ENCODE peak calls at places on chromosomes 3 and 15, in ten cellular contexts. One of them, this sample, is unnamed.

GRCh38 chr3:159560214-159561004 is 428.2 kb upstream of the IL12A start:
- DNase-seq in fibroblast of the aortic adventitia: no peak
- DNase-seq in heart left ventricle: no peak
- DNase-seq in endothelial cell of umbilical vein: no peak
- DNase-seq in left ventricle myocardium inferior: no peak
- DNase-seq in fibroblast of pulmonary artery: peak
- DNase-seq in bronchial epithelial cell: no peak
- DNase-seq in body of pancreas: no peak
- DNase-seq in pancreas: no peak
- DNase-seq in left lung: no peak
- DNase-seq in this sample: no peak

GRCh38 chr15:96330450-96331140 is at the start of gene NR2F2:
- DNase-seq in fibroblast of the aortic adventitia: peak
- DNase-seq in heart left ventricle: peak
- DNase-seq in endothelial cell of umbilical vein: peak
- DNase-seq in left ventricle myocardium inferior: peak
- DNase-seq in fibroblast of pulmonary artery: peak
- DNase-seq in bronchial epithelial cell: peak
- DNase-seq in body of pancreas: peak
- DNase-seq in pancreas: peak
- DNase-seq in left lung: peak
- DNase-seq in this sample: peak

GRCh38 chr3:10390641-10391373 is 69.9 kb upstream of the SEC13 start:
- DNase-seq in fibroblast of the aortic adventitia: no peak
- DNase-seq in heart left ventricle: no peak
- DNase-seq in endothelial cell of umbilical vein: no peak
- DNase-seq in left ventricle myocardium inferior: no peak
- DNase-seq in fibroblast of pulmonary artery: no peak
- DNase-seq in bronchial epithelial cell: no peak
- DNase-seq in body of pancreas: no peak
- DNase-seq in pancreas: peak
- DNase-seq in left lung: peak
- DNase-seq in this sample: no peak

GRCh38 chr15:51132384-51133139 is 37.9 kb upstream of the TNFAIP8L3 start:
- DNase-seq in fibroblast of the aortic adventitia: peak
- DNase-seq in heart left ventricle: no peak
- DNase-seq in endothelial cell of umbilical vein: peak
- DNase-seq in left ventricle myocardium inferior: no peak
- DNase-seq in fibroblast of pulmonary artery: peak
- DNase-seq in bronchial epithelial cell: peak
- DNase-seq in body of pancreas: no peak
- DNase-seq in pancreas: no peak
- DNase-seq in left lung: no peak
- DNase-seq in this sample: peak

GRCh38 chr15:49908571-49909295 is 210.3 kb downstream of the ATP8B4 start:
- DNase-seq in fibroblast of the aortic adventitia: no peak
- DNase-seq in heart left ventricle: no peak
- DNase-seq in endothelial cell of umbilical vein: no peak
- DNase-seq in left ventricle myocardium inferior: no peak
- DNase-seq in fibroblast of pulmonary artery: no peak
- DNase-seq in bronchial epithelial cell: no peak
- DNase-seq in body of pancreas: no peak
- DNase-seq in pancreas: no peak
- DNase-seq in left lung: no peak
- DNase-seq in this sample: no peak

GRCh38 chr3:46705751-46706572 is 4.8 kb downstream of the TMIE start:
- DNase-seq in fibroblast of the aortic adventitia: peak
- DNase-seq in heart left ventricle: no peak
- DNase-seq in endothelial cell of umbilical vein: peak
- DNase-seq in left ventricle myocardium inferior: peak
- DNase-seq in fibroblast of pulmonary artery: peak
- DNase-seq in bronchial epithelial cell: peak
- DNase-seq in body of pancreas: no peak
- DNase-seq in pancreas: peak
- DNase-seq in left lung: peak
- DNase-seq in this sample: peak

GRCh38 chr3:158106773-158107461 is 697 bp upstream of the SHOX2 start:
- DNase-seq in fibroblast of the aortic adventitia: no peak
- DNase-seq in heart left ventricle: no peak
- DNase-seq in endothelial cell of umbilical vein: peak
- DNase-seq in left ventricle myocardium inferior: no peak
- DNase-seq in fibroblast of pulmonary artery: no peak
- DNase-seq in bronchial epithelial cell: no peak
- DNase-seq in body of pancreas: peak
- DNase-seq in pancreas: peak
- DNase-seq in left lung: peak
- DNase-seq in this sample: no peak

GRCh38 chr3:171353423-171353822 is 106.8 kb downstream of the TNIK start:
- DNase-seq in fibroblast of the aortic adventitia: no peak
- DNase-seq in heart left ventricle: no peak
- DNase-seq in endothelial cell of umbilical vein: no peak
- DNase-seq in left ventricle myocardium inferior: no peak
- DNase-seq in fibroblast of pulmonary artery: no peak
- DNase-seq in bronchial epithelial cell: peak
- DNase-seq in body of pancreas: no peak
- DNase-seq in pancreas: no peak
- DNase-seq in left lung: no peak
- DNase-seq in this sample: no peak

GRCh38 chr3:23949784-23950183 is 4.7 kb downstream of the NR1D2 start:
- DNase-seq in fibroblast of the aortic adventitia: no peak
- DNase-seq in heart left ventricle: peak
- DNase-seq in endothelial cell of umbilical vein: peak
- DNase-seq in left ventricle myocardium inferior: peak
- DNase-seq in fibroblast of pulmonary artery: no peak
- DNase-seq in bronchial epithelial cell: no peak
- DNase-seq in body of pancreas: peak
- DNase-seq in pancreas: peak
- DNase-seq in left lung: no peak
- DNase-seq in this sample: no peak

GRCh38 chr3:108804437-108804836 is 18.1 kb upstream of the TRAT1 start:
- DNase-seq in fibroblast of the aortic adventitia: no peak
- DNase-seq in heart left ventricle: no peak
- DNase-seq in endothelial cell of umbilical vein: no peak
- DNase-seq in left ventricle myocardium inferior: no peak
- DNase-seq in fibroblast of pulmonary artery: no peak
- DNase-seq in bronchial epithelial cell: no peak
- DNase-seq in body of pancreas: no peak
- DNase-seq in pancreas: no peak
- DNase-seq in left lung: no peak
- DNase-seq in this sample: no peak

DNA sequence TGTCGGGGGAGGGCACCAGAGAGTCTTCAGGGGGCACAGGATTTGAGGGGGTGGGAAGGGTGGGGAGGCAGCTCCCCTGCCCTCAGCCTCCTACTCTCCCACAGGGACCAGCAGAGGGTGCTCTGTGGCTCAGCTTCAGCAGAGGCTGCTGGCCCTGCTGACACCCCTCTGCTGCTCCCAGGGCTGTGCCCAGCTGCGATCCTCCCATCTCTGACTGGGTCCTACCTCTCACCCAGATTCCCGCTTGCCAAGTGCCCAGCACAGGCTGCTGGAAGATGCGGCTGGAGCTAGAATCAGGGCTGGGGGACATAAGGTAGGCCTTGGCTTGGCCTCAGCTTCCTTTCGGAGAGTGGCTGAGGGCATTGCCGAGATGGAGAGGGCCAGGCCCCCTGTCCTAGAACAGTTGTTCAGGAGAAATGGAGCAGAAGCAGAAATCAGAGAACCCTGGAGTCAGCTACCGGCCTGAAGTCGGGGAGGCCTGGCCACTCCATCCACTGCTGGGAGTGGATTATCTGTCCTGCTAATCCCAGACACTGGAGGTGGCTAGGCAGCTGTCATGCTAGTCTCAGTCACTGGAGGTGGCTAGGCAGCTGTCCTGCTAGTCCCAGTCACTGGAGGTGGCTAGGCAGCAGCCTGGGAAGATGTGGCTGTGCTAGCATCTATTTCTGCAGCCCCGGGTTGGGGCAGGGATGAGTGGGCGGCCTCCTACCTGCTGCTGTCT is 3.9 kb downstream of the GRM2 start:
- DNase-seq in fibroblast of the aortic adventitia: no peak
- DNase-seq in heart left ventricle: no peak
- DNase-seq in endothelial cell of umbilical vein: no peak
- DNase-seq in left ventricle myocardium inferior: no peak
- DNase-seq in fibroblast of pulmonary artery: no peak
- DNase-seq in bronchial epithelial cell: no peak
- DNase-seq in body of pancreas: no peak
- DNase-seq in pancreas: peak
- DNase-seq in left lung: no peak
- DNase-seq in this sample: no peak
- TF ChIP-seq CTCF in fibroblast of the aortic adventitia: no peak
- TF ChIP-seq CTCF in heart left ventricle: no peak
- TF ChIP-seq CTCF in endothelial cell of umbilical vein: no peak
- TF ChIP-seq CTCF in left ventricle myocardium inferior: no peak
- TF ChIP-seq CTCF in fibroblast of pulmonary artery: peak
- TF ChIP-seq CTCF in bronchial epithelial cell: peak
- TF ChIP-seq CTCF in body of pancreas: no peak
- TF ChIP-seq CTCF in pancreas: no peak
- TF ChIP-seq CTCF in left lung: no peak
- TF ChIP-seq CTCF in this sample: no peak

GRCh38 chr3:32994045-32994444 is 42.6 kb downstream of the CCR4 start:
- DNase-seq in fibroblast of the aortic adventitia: no peak
- DNase-seq in heart left ventricle: no peak
- DNase-seq in endothelial cell of umbilical vein: no peak
- DNase-seq in left ventricle myocardium inferior: no peak
- DNase-seq in fibroblast of pulmonary artery: no peak
- DNase-seq in bronchial epithelial cell: peak
- DNase-seq in body of pancreas: no peak
- DNase-seq in pancreas: no peak
- DNase-seq in left lung: no peak
- DNase-seq in this sample: no peak

GRCh38 chr3:32996046-32996754 is 44.8 kb downstream of the CCR4 start:
- DNase-seq in fibroblast of the aortic adventitia: no peak
- DNase-seq in heart left ventricle: no peak
- DNase-seq in endothelial cell of umbilical vein: no peak
- DNase-seq in left ventricle myocardium inferior: no peak
- DNase-seq in fibroblast of pulmonary artery: no peak
- DNase-seq in bronchial epithelial cell: peak
- DNase-seq in body of pancreas: no peak
- DNase-seq in pancreas: no peak
- DNase-seq in left lung: no peak
- DNase-seq in this sample: no peak

GRCh38 chr3:32990116-32990515 is 38.7 kb downstream of the CCR4 start:
- DNase-seq in fibroblast of the aortic adventitia: no peak
- DNase-seq in heart left ventricle: no peak
- DNase-seq in endothelial cell of umbilical vein: no peak
- DNase-seq in left ventricle myocardium inferior: no peak
- DNase-seq in fibroblast of pulmonary artery: no peak
- DNase-seq in bronchial epithelial cell: peak
- DNase-seq in body of pancreas: no peak
- DNase-seq in pancreas: no peak
- DNase-seq in left lung: no peak
- DNase-seq in this sample: no peak

GRCh38 chr3:32992310-32992686 is 40.9 kb downstream of the CCR4 start:
- DNase-seq in fibroblast of the aortic adventitia: no peak
- DNase-seq in heart left ventricle: no peak
- DNase-seq in endothelial cell of umbilical vein: no peak
- DNase-seq in left ventricle myocardium inferior: no peak
- DNase-seq in fibroblast of pulmonary artery: no peak
- DNase-seq in bronchial epithelial cell: no peak
- DNase-seq in body of pancreas: no peak
- DNase-seq in pancreas: no peak
- DNase-seq in left lung: no peak
- DNase-seq in this sample: no peak

DNA sequence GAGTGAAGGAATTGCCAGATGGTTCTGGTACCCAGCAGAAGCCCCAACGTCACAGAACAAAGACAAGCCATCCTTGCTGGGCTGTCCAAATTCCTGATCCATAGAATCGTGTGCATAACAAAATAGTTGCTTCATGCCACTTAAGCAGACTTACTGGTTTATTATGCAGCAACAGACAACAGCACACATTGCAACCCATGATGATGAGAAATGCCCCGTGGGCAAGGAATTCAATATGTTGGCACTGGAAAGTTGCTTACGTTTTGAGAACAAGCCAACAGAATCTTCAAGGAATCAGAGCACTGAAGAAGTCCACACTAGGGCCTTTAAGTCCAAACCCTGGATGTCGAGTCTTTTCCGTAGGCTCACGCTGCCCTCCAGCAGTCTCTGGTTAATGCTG is 40.3 kb downstream of the CCR4 start:
- DNase-seq in fibroblast of the aortic adventitia: no peak
- DNase-seq in heart left ventricle: no peak
- DNase-seq in endothelial cell of umbilical vein: no peak
- DNase-seq in left ventricle myocardium inferior: no peak
- DNase-seq in fibroblast of pulmonary artery: no peak
- DNase-seq in bronchial epithelial cell: peak
- DNase-seq in body of pancreas: no peak
- DNase-seq in pancreas: no peak
- DNase-seq in left lung: no peak
- DNase-seq in this sample: no peak
- H3K4me3 ChIP-seq in fibroblast of the aortic adventitia: no peak
- H3K4me3 ChIP-seq in heart left ventricle: no peak
- H3K4me3 ChIP-seq in endothelial cell of umbilical vein: no peak
- H3K4me3 ChIP-seq in left ventricle myocardium inferior: no peak
- H3K4me3 ChIP-seq in fibroblast of pulmonary artery: no peak
- H3K4me3 ChIP-seq in bronchial epithelial cell: no peak
- H3K4me3 ChIP-seq in body of pancreas: no peak
- H3K4me3 ChIP-seq in pancreas: no peak
- H3K4me3 ChIP-seq in left lung: no peak
- H3K4me3 ChIP-seq in this sample: no peak

DNA sequence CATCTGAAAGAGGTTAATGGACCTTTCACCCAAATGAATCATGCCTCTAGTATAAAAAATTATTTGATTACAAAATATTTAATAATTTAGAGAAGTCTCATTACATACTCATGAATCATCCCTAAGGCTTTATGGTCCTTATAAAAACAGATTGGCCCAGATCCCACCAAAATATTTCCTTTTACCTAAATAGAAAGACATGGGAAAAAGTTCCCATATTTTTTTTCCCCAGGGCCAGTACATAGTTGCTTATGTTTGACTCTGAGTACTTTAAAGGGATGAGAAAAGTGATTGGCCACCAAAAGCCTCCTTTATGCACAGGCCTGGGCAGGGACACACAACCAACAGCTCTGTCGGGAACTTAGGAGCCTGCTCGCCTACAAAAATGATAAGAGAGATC is 22.3 kb downstream of the KCNAB1 start:
- DNase-seq in fibroblast of the aortic adventitia: peak
- DNase-seq in heart left ventricle: no peak
- DNase-seq in endothelial cell of umbilical vein: peak
- DNase-seq in left ventricle myocardium inferior: no peak
- DNase-seq in fibroblast of pulmonary artery: peak
- DNase-seq in bronchial epithelial cell: peak
- DNase-seq in body of pancreas: no peak
- DNase-seq in pancreas: no peak
- DNase-seq in left lung: no peak
- DNase-seq in this sample: no peak
- TF ChIP-seq CTCF in fibroblast of the aortic adventitia: no peak
- TF ChIP-seq CTCF in heart left ventricle: no peak
- TF ChIP-seq CTCF in endothelial cell of umbilical vein: no peak
- TF ChIP-seq CTCF in left ventricle myocardium inferior: no peak
- TF ChIP-seq CTCF in fibroblast of pulmonary artery: no peak
- TF ChIP-seq CTCF in bronchial epithelial cell: no peak
- TF ChIP-seq CTCF in body of pancreas: no peak
- TF ChIP-seq CTCF in pancreas: no peak
- TF ChIP-seq CTCF in left lung: no peak
- TF ChIP-seq CTCF in this sample: no peak

DNA sequence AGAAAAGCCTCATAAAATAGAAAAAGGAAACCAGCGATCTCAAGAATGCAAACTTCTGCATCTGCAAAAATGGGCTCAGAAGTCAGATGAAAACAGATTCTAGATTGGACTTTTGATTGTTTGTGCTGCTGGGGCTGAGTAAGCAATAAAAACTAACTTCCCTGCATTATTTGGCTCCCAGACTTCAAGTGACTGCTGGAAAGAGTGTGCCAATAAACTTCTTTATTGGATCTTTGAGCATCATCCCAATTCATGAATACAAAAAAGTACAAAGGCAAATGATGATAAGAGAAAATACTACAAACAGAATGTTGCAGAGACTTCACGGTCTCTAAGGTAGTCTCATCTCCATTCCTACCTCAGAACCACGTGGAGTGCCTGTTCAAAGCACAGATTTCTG is 97.9 kb downstream of the FGF12 start:
- DNase-seq in fibroblast of the aortic adventitia: no peak
- DNase-seq in heart left ventricle: no peak
- DNase-seq in endothelial cell of umbilical vein: no peak
- DNase-seq in left ventricle myocardium inferior: no peak
- DNase-seq in fibroblast of pulmonary artery: no peak
- DNase-seq in bronchial epithelial cell: no peak
- DNase-seq in body of pancreas: no peak
- DNase-seq in pancreas: no peak
- DNase-seq in left lung: no peak
- DNase-seq in this sample: no peak
- H3K4me3 ChIP-seq in fibroblast of the aortic adventitia: no peak
- H3K4me3 ChIP-seq in heart left ventricle: no peak
- H3K4me3 ChIP-seq in endothelial cell of umbilical vein: no peak
- H3K4me3 ChIP-seq in left ventricle myocardium inferior: no peak
- H3K4me3 ChIP-seq in fibroblast of pulmonary artery: no peak
- H3K4me3 ChIP-seq in bronchial epithelial cell: no peak
- H3K4me3 ChIP-seq in body of pancreas: no peak
- H3K4me3 ChIP-seq in pancreas: no peak
- H3K4me3 ChIP-seq in left lung: no peak
- H3K4me3 ChIP-seq in this sample: no peak